ENCODE peak calls at places on chromosomes 12 and 14, in four cellular contexts. A is fibroblast of lung, Q is HepG2, R is neuronal stem cell. X is an unnamed sample.

GRCh38 chr12:51395283-51396230 is 4.4 kb upstream of the GALNT6 start:
- DNase-seq in A (no peak), Q (no peak), R (no peak), X (no peak)

GRCh38 chr14:36944307-36945010 is 227.9 kb downstream of the SLC25A21 start:
- DNase-seq in A (peak), Q (no peak), R (no peak), X (no peak)

GRCh38 chr14:75042040-75042439 is 9.2 kb downstream of the MLH3 start:
- DNase-seq in A (peak), Q (no peak), R (no peak), X (no peak)

GRCh38 chr14:86541969-86542368 is 1012.0 kb downstream of the FLRT2 start:
- DNase-seq in A (no peak), Q (no peak), R (no peak), X (no peak)

GRCh38 chr14:50139192-50139591 is 22.8 kb upstream of the VCPKMT start:
- DNase-seq in A (peak), Q (no peak), R (no peak), X (no peak)

GRCh38 chr12:97277030-97277429 is 185.6 kb upstream of the RMST start:
- DNase-seq in A (no peak), Q (no peak), R (no peak), X (no peak)

GRCh38 chr14:33932526-33933292 is 18.2 kb downstream of the EGLN3 start:
- DNase-seq in A (peak), Q (no peak), R (peak), X (no peak)

GRCh38 chr14:86779416-86779815 is 1213.6 kb downstream of the GALC start:
- DNase-seq in A (peak), Q (no peak), R (no peak), X (no peak)

GRCh38 chr14:93056840-93057585 is 58.7 kb downstream of the ITPK1 start:
- DNase-seq in A (no peak), Q (peak), R (no peak), X (no peak)

GRCh38 chr12:43060738-43061137 is 471.2 kb upstream of the PRICKLE1 start:
- DNase-seq in A (peak), Q (no peak), R (no peak), X (no peak)

GRCh38 chr12:92942905-92943304 is 13.8 kb upstream of the EEA1 start:
- DNase-seq in A (peak), Q (no peak), R (no peak), X (no peak)

GRCh38 chr12:48390026-48390425 is 39.3 kb upstream of the ZNF641 start:
- DNase-seq in A (peak), Q (no peak), R (no peak), X (no peak)

GRCh38 chr12:123850246-123851134 is 88.4 kb downstream of the DNAH10 start:
- DNase-seq in A (no peak), Q (no peak), R (no peak), X (no peak)

GRCh38 chr12:124191024-124191359 is 103.9 kb upstream of the RFLNA start:
- DNase-seq in A (peak), Q (no peak), R (no peak), X (no peak)

GRCh38 chr12:10147714-10148403 is 17.9 kb upstream of the CLEC7A start:
- DNase-seq in A (no peak), Q (no peak), R (no peak), X (no peak)

GRCh38 chr12:10151621-10152020 is 20.3 kb downstream of the OLR1 start:
- DNase-seq in A (no peak), Q (no peak), R (no peak), X (no peak)

GRCh38 chr12:10159280-10159679 is 12.7 kb downstream of the OLR1 start:
- DNase-seq in A (no peak), Q (no peak), R (no peak), X (no peak)

GRCh38 chr12:10154145-10154496 is 17.8 kb downstream of the OLR1 start:
- DNase-seq in A (no peak), Q (no peak), R (no peak), X (no peak)

GRCh38 chr12:10153271-10154144 is 18.4 kb downstream of the OLR1 start:
- DNase-seq in A (peak), Q (peak), R (peak), X (peak)
- H3K4me2 ChIP-seq in A (peak), Q (peak), R (peak), X (peak)

GRCh38 chr14:35398095-35398584 is 6.4 kb downstream of the NFKBIA start:
- DNase-seq in A (no peak), Q (no peak), R (no peak), X (peak)

GRCh38 chr14:35394326-35394725 is 10.2 kb downstream of the NFKBIA start:
- DNase-seq in A (no peak), Q (peak), R (no peak), X (no peak)

GRCh38 chr14:35393826-35394225 is 10.7 kb downstream of the NFKBIA start:
- DNase-seq in A (no peak), Q (no peak), R (no peak), X (no peak)

GRCh38 chr14:35391388-35391710 is 13.2 kb downstream of the NFKBIA start:
- DNase-seq in A (no peak), Q (no peak), R (no peak), X (no peak)

DNA sequence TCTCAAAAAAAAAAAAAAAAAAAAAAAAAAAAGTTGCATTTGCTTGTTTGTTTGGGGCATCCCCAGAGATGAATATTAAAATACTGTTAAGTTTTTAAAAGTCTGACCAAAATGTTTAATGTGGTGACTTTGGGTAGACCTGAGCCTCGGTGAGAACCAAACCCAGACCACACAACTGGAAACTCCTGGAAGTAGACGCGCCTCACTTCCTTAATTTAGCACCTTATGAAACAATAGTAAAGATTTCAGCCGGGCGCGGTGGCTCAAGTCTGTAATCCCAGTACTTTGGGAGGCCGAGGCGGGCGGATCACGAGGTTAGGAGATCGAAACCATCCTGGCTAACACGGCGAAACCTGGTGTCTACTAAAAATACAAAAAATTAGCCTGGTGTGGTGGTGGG is 9.3 kb downstream of the NFKBIA start:
- DNase-seq in A (no peak), Q (no peak), R (no peak), X (no peak)
- H2AFZ ChIP-seq in A (no peak), Q (no peak), R (no peak), X (no peak)

DNA sequence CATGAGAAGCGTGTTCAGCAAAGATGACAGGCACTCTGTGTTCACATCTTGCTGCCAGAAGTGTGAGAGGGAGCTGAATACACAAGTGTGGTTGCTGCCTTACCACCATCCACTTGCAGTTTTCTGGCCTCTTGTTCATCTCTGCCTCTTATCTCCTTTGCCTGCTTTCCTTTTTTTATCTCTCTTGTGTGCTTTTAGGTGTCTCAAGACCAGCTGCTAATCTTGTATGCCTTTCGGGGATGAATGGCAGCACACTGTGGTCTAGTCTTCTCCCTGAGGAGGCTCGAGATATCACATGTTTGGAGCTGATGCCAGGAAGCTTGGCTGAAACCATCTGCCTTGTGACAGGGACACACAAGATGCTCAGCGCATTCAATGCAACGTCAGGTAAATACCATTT is 17.2 kb downstream of the FAM234B start:
- DNase-seq in A (no peak), Q (no peak), R (no peak), X (no peak)
- H3K4me2 ChIP-seq in A (no peak), Q (no peak), R (no peak), X (no peak)

GRCh38 chr14:60510976-60511599 is 2.1 kb downstream of the SIX6 start:
- DNase-seq in A (no peak), Q (no peak), R (peak), X (no peak)

GRCh38 chr14:60515244-60515695 is 6.3 kb downstream of the SIX6 start:
- DNase-seq in A (no peak), Q (no peak), R (no peak), X (peak)

GRCh38 chr14:60514378-60515243 is 5.7 kb downstream of the SIX6 start:
- DNase-seq in A (peak), Q (peak), R (peak), X (peak)

GRCh38 chr14:60512952-60513554 is 4.1 kb downstream of the SIX6 start:
- DNase-seq in A (no peak), Q (no peak), R (peak), X (no peak)

GRCh38 chr14:60515696-60516284 is 6.8 kb downstream of the SIX6 start:
- DNase-seq in A (no peak), Q (no peak), R (peak), X (no peak)
- H2AFZ ChIP-seq in A (no peak), Q (no peak), R (peak), X (peak)

GRCh38 chr12:45721954-45722353 is 7.6 kb upstream of the ARID2 start:
- DNase-seq in A (no peak), Q (no peak), R (no peak), X (no peak)

GRCh38 chr12:45725631-45726593 is 3.6 kb upstream of the ARID2 start:
- DNase-seq in A (peak), Q (peak), R (peak), X (peak)

GRCh38 chr12:45720069-45720468 is 9.4 kb upstream of the ARID2 start:
- DNase-seq in A (no peak), Q (no peak), R (no peak), X (no peak)

GRCh38 chr12:45718306-45718705 is 11.2 kb upstream of the ARID2 start:
- DNase-seq in A (no peak), Q (no peak), R (no peak), X (no peak)

DNA sequence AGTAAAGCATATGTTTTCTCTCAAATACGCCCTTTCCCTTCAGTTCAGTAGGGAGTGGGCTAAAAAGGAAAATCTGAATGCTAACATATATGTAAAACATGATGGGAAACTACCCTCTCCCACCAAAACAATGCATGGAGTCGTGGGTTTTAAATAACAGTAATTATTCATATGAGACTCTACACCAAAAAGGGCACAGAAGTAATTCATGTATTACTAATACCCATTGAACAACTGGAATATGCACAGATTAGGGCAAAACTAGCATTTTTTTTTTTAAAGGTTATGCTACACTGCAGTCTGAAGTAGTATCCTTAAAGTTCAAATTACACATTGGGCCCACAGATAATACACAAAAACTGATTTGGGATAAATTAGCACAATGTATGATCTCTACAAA is 8.1 kb upstream of the ARID2 start:
- DNase-seq in A (no peak), Q (no peak), R (no peak), X (no peak)
- H3K4me2 ChIP-seq in A (no peak), Q (no peak), R (no peak), X (no peak)

DNA sequence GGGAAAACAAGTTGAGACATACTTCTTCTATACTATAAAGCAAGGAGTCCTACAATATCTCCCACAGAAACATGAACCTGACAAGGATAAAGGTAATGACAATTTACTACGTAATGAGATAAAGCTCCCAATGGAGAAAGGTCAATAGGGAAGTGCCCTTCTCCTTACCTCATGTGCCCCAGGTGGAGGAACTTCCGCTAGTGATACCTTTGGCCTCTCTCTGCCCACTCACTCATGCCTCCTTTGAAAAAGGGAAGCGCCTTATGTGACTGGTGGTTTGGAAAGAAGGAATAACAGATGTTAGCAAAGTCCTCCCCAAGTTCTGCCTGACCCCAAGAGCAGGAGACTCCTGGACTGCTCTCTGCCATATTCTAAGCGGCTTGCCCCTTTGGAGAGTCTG is 305.3 kb downstream of the ITPR2 start:
- DNase-seq in A (no peak), Q (no peak), R (no peak), X (no peak)
- H2AFZ ChIP-seq in A (no peak), Q (no peak), R (no peak), X (no peak)

GRCh38 chr14:68704736-68705720 is 87.8 kb downstream of the ZFP36L1 start:
- DNase-seq in A (peak), Q (no peak), R (no peak), X (no peak)
- H3K4me2 ChIP-seq in A (no peak), Q (peak), R (no peak), X (no peak)

GRCh38 chr12:53676715-53677611 is 1.1 kb upstream of the ATP5MC2 start:
- DNase-seq in A (peak), Q (no peak), R (peak), X (peak)

GRCh38 chr12:53674977-53675700 is 744 bp downstream of the ATP5MC2 start:
- DNase-seq in A (no peak), Q (no peak), R (no peak), X (no peak)

GRCh38 chr12:53670966-53671365 is 4.9 kb downstream of the ATP5MC2 start:
- DNase-seq in A (no peak), Q (no peak), R (no peak), X (no peak)

GRCh38 chr12:53677612-53678133 is 1.8 kb upstream of the ATP5MC2 start:
- DNase-seq in A (no peak), Q (no peak), R (no peak), X (no peak)

DNA sequence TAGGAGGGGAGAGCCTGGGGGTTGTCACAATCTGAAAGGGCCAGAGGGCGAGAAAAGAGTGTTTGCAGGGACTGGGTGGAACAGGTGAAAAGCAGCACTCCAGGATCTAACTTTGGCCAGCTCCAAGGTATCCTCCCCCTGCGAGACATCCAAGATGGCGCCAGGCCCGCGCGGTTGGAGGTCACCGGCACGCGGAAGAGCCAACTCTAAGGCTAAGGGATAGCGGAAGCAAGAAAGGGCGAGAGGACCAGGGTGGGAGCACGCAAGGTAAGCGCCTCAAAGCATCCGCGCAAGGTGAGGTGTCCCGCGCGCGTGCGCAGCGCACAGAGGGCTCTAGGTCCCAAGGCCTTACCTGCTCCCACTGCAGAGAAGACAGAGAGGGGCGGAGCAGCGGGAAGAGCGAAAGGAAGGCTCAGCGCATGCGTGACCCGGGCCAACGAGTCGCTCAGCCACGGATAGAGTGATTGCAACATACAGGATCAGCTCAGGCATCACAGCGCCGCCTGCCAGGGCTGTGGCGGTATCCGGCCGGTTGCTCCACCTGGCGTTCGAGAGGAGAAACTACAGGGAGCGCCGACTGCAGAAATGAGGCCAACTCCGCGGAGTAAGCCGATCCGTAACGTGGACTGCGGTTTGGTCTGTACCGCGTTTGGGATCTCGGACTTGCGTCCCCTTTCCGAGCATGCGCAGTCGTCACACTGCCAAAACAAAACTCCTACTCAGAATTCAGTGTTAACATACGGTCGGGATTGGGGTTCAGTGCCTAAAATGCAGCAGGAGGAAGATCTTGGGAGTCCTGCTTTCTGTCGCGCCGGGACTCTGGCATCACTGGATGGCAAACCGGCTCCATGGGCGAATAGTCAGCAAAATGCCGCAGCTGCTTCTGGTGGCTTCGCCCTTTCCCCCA is at the start of gene ATP5MC2:
- DNase-seq in A (peak), Q (peak), R (peak), X (peak)
- H2AFZ ChIP-seq in A (peak), Q (peak), R (peak), X (peak)

X was measured in hepatocyte.